ENCODE peak calls at places on chromosomes 12 and 14, in five cellular contexts. R is aorta, O is K562, U is SK-N-SH, G is SJSA1. E is an unnamed sample.
A peak's percentile ranks its signal among the peaks of the same experiment; 100 is the strongest.

GRCh38 chr14:51552768-51553426 is 98.8 kb upstream of the FRMD6 start:
- DNase-seq in R (no peak), O (no peak), U (peak; percentile 30), G (no peak), E (no peak)

GRCh38 chr12:82896979-82897378 is 210.3 kb downstream of the TMTC2 start:
- DNase-seq in R (no peak), O (no peak), U (no peak), G (no peak), E (no peak)

GRCh38 chr12:108948369-108948768 is 68.5 kb downstream of the DAO start:
- DNase-seq in R (no peak), O (no peak), U (no peak), G (no peak), E (no peak)

GRCh38 chr12:31444801-31445200 is 118.9 kb upstream of the SINHCAF start:
- DNase-seq in R (no peak), O (no peak), U (no peak), G (no peak), E (peak; percentile 83)

GRCh38 chr12:47391566-47391965 is 311.8 kb upstream of the AMIGO2 start:
- DNase-seq in R (no peak), O (no peak), U (no peak), G (no peak), E (no peak)

GRCh38 chr12:107493135-107493494 is 192.5 kb upstream of the PWP1 start:
- DNase-seq in R (no peak), O (no peak), U (no peak), G (no peak), E (no peak)

GRCh38 chr14:88189040-88189839 is 133.8 kb downstream of the KCNK10 start:
- DNase-seq in R (no peak), O (peak; percentile 26), U (peak; percentile 72), G (peak; percentile 46), E (peak; percentile 86)

GRCh38 chr12:76450690-76451089 is 102.5 kb upstream of the BBS10 start:
- DNase-seq in R (no peak), O (peak; percentile 14), U (no peak), G (peak; percentile 34), E (peak; percentile 80)

GRCh38 chr14:101243587-101244338 is 317.5 kb upstream of the DIO3 start:
- DNase-seq in R (peak; percentile 33), O (no peak), U (peak; percentile 6), G (no peak), E (no peak)

GRCh38 chr14:54901380-54902142 is 1.1 kb downstream of the GCH1 start:
- DNase-seq in R (no peak), O (no peak), U (peak; percentile 48), G (no peak), E (peak; percentile 26)

GRCh38 chr14:101854366-101854765 is 92.9 kb downstream of the PPP2R5C start:
- DNase-seq in R (no peak), O (no peak), U (no peak), G (no peak), E (no peak)

GRCh38 chr12:106986625-106987389 is at the start of gene MTERF2:
- DNase-seq in R (peak; percentile 96), O (peak; percentile 98), U (peak; percentile 96), G (peak; percentile 89), E (peak; percentile 97)

GRCh38 chr12:110555509-110556406 is 27.4 kb downstream of the PPTC7 start:
- DNase-seq in R (no peak), O (no peak), U (no peak), G (peak; percentile 57), E (peak; percentile 55)

GRCh38 chr12:109951751-109952150 is 44.4 kb downstream of the GIT2 start:
- DNase-seq in R (no peak), O (no peak), U (no peak), G (peak; percentile 17), E (no peak)

GRCh38 chr12:111363578-111363977 is 5.3 kb downstream of the PHETA1 start:
- DNase-seq in R (no peak), O (no peak), U (no peak), G (peak; percentile 24), E (no peak)

GRCh38 chr14:21041676-21042433 is at the start of gene RNASE7:
- DNase-seq in R (no peak), O (no peak), U (no peak), G (no peak), E (no peak)

GRCh38 chr12:78928200-78929074 is 63.9 kb downstream of the SYT1 start:
- DNase-seq in R (no peak), O (no peak), U (no peak), G (peak; percentile 65), E (peak; percentile 64)

GRCh38 chr12:26646571-26646970 is 186.4 kb downstream of the ITPR2 start:
- DNase-seq in R (no peak), O (no peak), U (no peak), G (no peak), E (no peak)

GRCh38 chr14:34199585-34199984 is 248.7 kb upstream of the EGLN3 start:
- DNase-seq in R (no peak), O (no peak), U (no peak), G (peak; percentile 48), E (no peak)

GRCh38 chr12:3491938-3492867 is 1.2 kb downstream of the PRMT8 start:
- DNase-seq in R (peak; percentile 86), O (peak; percentile 71), U (peak; percentile 80), G (peak; percentile 34), E (peak; percentile 70)

GRCh38 chr12:107319536-107320030 is 226.2 kb upstream of the CRY1 start:
- DNase-seq in R (no peak), O (no peak), U (peak; percentile 61), G (peak; percentile 20), E (peak; percentile 45)

GRCh38 chr12:1666215-1666614 is 24.7 kb upstream of the ADIPOR2 start:
- DNase-seq in R (no peak), O (no peak), U (no peak), G (no peak), E (no peak)

GRCh38 chr14:22472935-22473854 is 115.8 kb downstream of the DAD1 start:
- DNase-seq in R (no peak), O (peak; percentile 12), U (peak; percentile 30), G (peak; percentile 43), E (peak; percentile 89)

GRCh38 chr12:25789520-25789919 is 169.0 kb upstream of the RASSF8 start:
- DNase-seq in R (no peak), O (no peak), U (no peak), G (no peak), E (peak; percentile 29)

GRCh38 chr14:99759546-99759925 is 33.7 kb upstream of the EML1 start:
- DNase-seq in R (peak; percentile 52), O (no peak), U (no peak), G (no peak), E (no peak)

GRCh38 chr12:33825442-33825841 is 196.9 kb upstream of the ALG10 start:
- DNase-seq in R (no peak), O (no peak), U (no peak), G (peak; percentile 64), E (no peak)

GRCh38 chr14:76386922-76387782 is 11.2 kb downstream of the ESRRB start:
- DNase-seq in R (peak; percentile 88), O (peak; percentile 77), U (peak; percentile 90), G (peak; percentile 37), E (peak; percentile 86)

GRCh38 chr12:19131020-19131431 is 1.5 kb downstream of the PLEKHA5 start:
- DNase-seq in R (no peak), O (no peak), U (peak; percentile 35), G (no peak), E (peak; percentile 6)

DNA sequence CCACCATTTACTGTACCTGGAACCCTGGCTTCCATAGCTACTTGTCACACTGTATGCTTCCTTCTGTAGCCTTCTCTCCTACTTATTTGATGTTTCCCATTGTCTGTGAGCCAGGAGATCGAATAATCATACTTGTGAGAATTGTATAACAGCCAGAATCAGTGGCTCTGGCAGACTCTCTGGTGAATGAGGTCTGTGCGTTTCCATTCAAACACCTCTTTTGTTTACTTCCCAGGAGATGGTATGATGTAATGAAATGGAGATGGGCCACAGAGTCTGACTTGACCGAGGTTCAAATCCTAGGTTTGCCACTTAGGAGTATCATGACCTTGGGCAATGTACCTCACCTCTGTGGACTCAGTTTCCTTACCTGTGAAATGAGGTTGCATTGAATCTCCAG is 35.7 kb upstream of the CLMN start:
- DNase-seq in R (no peak), O (no peak), U (no peak), G (no peak), E (no peak)
- H3K4me1 ChIP-seq in R (no peaks in the 10 kb centered on the region), O (no peaks in the 10 kb centered on the region), U (no peaks in the 10 kb centered on the region), G (no peaks in the 10 kb centered on the region), E (no peaks in the 10 kb centered on the region)

DNA sequence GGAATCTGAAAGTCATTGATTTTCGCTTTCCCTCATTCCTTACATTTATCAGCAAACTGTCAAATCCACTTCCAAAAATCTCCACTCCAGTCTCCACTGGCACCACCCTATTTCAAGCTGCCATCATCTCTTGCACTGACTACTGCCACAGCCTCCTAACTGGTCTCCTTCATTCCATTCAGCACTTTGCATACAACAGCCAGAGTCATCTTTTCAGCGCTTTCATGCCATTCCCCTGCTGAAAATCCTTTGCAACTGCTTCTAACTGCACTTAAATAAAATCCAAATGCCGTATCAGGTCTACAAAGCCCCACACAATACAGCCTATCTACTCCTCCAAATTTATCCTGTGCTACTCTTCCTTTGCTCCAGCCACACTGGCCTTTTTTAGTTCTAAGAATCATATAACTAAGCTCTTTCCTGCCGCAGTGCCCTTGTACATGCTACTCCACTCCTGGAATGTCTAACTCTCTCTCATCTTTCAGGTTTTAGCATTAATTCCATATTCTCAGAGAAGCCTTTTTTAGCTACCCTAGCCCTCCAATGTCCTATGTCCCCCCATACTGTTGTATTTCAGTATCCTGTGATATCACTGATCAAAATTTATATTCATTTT is 21.6 kb downstream of the FERMT2 start:
- DNase-seq in R (no peak), O (no peak), U (no peak), G (no peak), E (no peak)
- H3K4me1 ChIP-seq in R (peaks cover 18% of the 10 kb centered on the region), O (no peaks in the 10 kb centered on the region), U (peaks cover 4% of the 10 kb centered on the region), G (peaks cover 19% of the 10 kb centered on the region), E (peaks cover 22% of the 10 kb centered on the region)

GRCh38 chr14:93029417-93029816 is 86.3 kb downstream of the ITPK1 start:
- DNase-seq in R (no peak), O (no peak), U (no peak), G (no peak), E (no peak)

GRCh38 chr14:93027810-93028723 is 87.7 kb downstream of the ITPK1 start:
- DNase-seq in R (no peak), O (no peak), U (no peak), G (no peak), E (no peak)

GRCh38 chr14:93029911-93030555 is 85.7 kb downstream of the ITPK1 start:
- DNase-seq in R (no peak), O (no peak), U (no peak), G (peak; percentile 81), E (no peak)

GRCh38 chr14:93030761-93031160 is 85.0 kb downstream of the ITPK1 start:
- DNase-seq in R (no peak), O (no peak), U (no peak), G (no peak), E (no peak)

GRCh38 chr14:93028724-93029076 is 87.0 kb downstream of the ITPK1 start:
- DNase-seq in R (no peak), O (no peak), U (no peak), G (no peak), E (no peak)
- H3K4me1 ChIP-seq in R (no peaks in the 10 kb centered on the region), O (peaks cover 5% of the 10 kb centered on the region), U (peaks cover 36% of the 10 kb centered on the region), G (peaks cover 55% of the 10 kb centered on the region), E (no peaks in the 10 kb centered on the region)

GRCh38 chr12:120263725-120264040 is 1.8 kb downstream of the PXN start:
- DNase-seq in R (no peak), O (no peak), U (no peak), G (no peak), E (no peak)

GRCh38 chr12:120262852-120263724 is 2.4 kb downstream of the PXN start:
- DNase-seq in R (peak; percentile 79), O (no peak), U (no peak), G (no peak), E (no peak)

GRCh38 chr12:120264086-120264485 is 1.4 kb downstream of the PXN start:
- DNase-seq in R (no peak), O (no peak), U (no peak), G (no peak), E (no peak)

GRCh38 chr12:120260607-120261006 is 4.9 kb downstream of the PXN start:
- DNase-seq in R (no peak), O (no peak), U (no peak), G (no peak), E (no peak)

GRCh38 chr12:120261951-120262851 is 3.3 kb downstream of the PXN start:
- DNase-seq in R (no peak), O (peak; percentile 44), U (no peak), G (no peak), E (no peak)
- H3K4me1 ChIP-seq in R (peaks cover 4% of the 10 kb centered on the region), O (peaks cover 43% of the 10 kb centered on the region), U (peaks cover 27% of the 10 kb centered on the region), G (peaks cover 70% of the 10 kb centered on the region), E (peaks cover 34% of the 10 kb centered on the region)